ENCODE peak calls at places on chromosomes 16 and 17, in five cellular contexts. U, Y, H, X and E are unnamed samples.

GRCh38 chr17:68734911-68735310 is 133.7 kb upstream of the FAM20A start:
- DNase-seq in U (no peak), Y (no peak), H (no peak), X (no peak), E (no peak)

GRCh38 chr16:89373355-89374110 is 116.8 kb downstream of the ANKRD11 start:
- DNase-seq in U (no peak), Y (no peak), H (no peak), X (peak), E (no peak)

GRCh38 chr17:57959929-57960328 is 4.7 kb upstream of the CUEDC1 start:
- DNase-seq in U (no peak), Y (no peak), H (no peak), X (no peak), E (no peak)

GRCh38 chr16:84016477-84016876 is 26.1 kb downstream of the SLC38A8 start:
- DNase-seq in U (no peak), Y (no peak), H (no peak), X (no peak), E (no peak)

GRCh38 chr17:9291912-9292562 is 270.7 kb downstream of the NTN1 start:
- DNase-seq in U (no peak), Y (no peak), H (no peak), X (peak), E (peak)

GRCh38 chr17:31582151-31582907 is 190.9 kb downstream of the RAB11FIP4 start:
- DNase-seq in U (no peak), Y (peak), H (peak), X (peak), E (no peak)

GRCh38 chr16:53817117-53817516 is 113.2 kb downstream of the FTO start:
- DNase-seq in U (peak), Y (peak), H (no peak), X (no peak), E (no peak)

GRCh38 chr17:63290784-63291183 is 155.3 kb downstream of the CYB561 start:
- DNase-seq in U (no peak), Y (no peak), H (no peak), X (no peak), E (no peak)

GRCh38 chr17:51346218-51346982 is 86.1 kb downstream of the UTP18 start:
- DNase-seq in U (no peak), Y (no peak), H (no peak), X (no peak), E (no peak)

GRCh38 chr17:80277751-80278671 is 17.4 kb downstream of the RNF213 start:
- DNase-seq in U (no peak), Y (peak), H (no peak), X (no peak), E (no peak)